ENCODE peak calls at places on chromosomes 13 and 19, in nine cellular contexts. T is stimulated activated CD8-positive, alpha-beta memory T cell treated with anti-CD3 and anti-CD28 coated beads, Interleukin-4, amount 100 ng/mL, for 1 hour; Z is NCI-H1417; W is nephron progenitor cell; N is activated T-cell treated with anti-CD3 and anti-CD28 coated beads, Interleukin-2, amount 50 U/mL, for 72 hours; Q is fibroblast of pulmonary artery; Y is smooth muscle cell of the brain vasculature; D is ELF-1; M is cardiac muscle cell. I is an unnamed sample.

GRCh38 chr13:98649861-98650260 is 73.0 kb upstream of the STK24 start:
- DNase-seq in T (no peak), Z (no peak), W (no peak), N (no peak), Q (no peak), Y (no peak), D (no peak), M (no peak), I (no peak)

GRCh38 chr13:31201341-31202024 is 1.7 kb downstream of the B3GLCT start:
- DNase-seq in T (no peak), Z (no peak), W (no peak), N (no peak), Q (peak; percentile 67), Y (no peak), D (no peak), M (peak; percentile 63), I (no peak)

GRCh38 chr19:5677156-5677555 is 3.2 kb downstream of the MICOS13 start:
- DNase-seq in T (no peak), Z (no peak), W (no peak), N (no peak), Q (no peak), Y (no peak), D (no peak), M (no peak), I (no peak)

GRCh38 chr13:63481334-63481733 is 2065.7 kb upstream of the PCDH20 start:
- DNase-seq in T (no peak), Z (no peak), W (no peak), N (no peak), Q (peak; percentile 77), Y (peak; percentile 15), D (no peak), M (peak; percentile 76), I (no peak)

GRCh38 chr19:38676023-38676877 is 28.8 kb downstream of the ACTN4 start:
- DNase-seq in T (no peak), Z (no peak), W (no peak), N (no peak), Q (peak; percentile 75), Y (no peak), D (peak; percentile 73), M (peak; percentile 77), I (no peak)

GRCh38 chr19:10116085-10116865 is 3.4 kb downstream of the EIF3G start:
- DNase-seq in T (no peak), Z (no peak), W (no peak), N (no peak), Q (no peak), Y (no peak), D (no peak), M (no peak), I (no peak)

GRCh38 chr13:86882107-86882506 is 789.1 kb upstream of the SLITRK5 start:
- DNase-seq in T (no peak), Z (no peak), W (no peak), N (no peak), Q (no peak), Y (no peak), D (peak; percentile 83), M (no peak), I (peak; percentile 15)

GRCh38 chr19:21322528-21322927 is 6.7 kb downstream of the ZNF708 start:
- DNase-seq in T (no peak), Z (no peak), W (no peak), N (no peak), Q (peak; percentile 44), Y (no peak), D (no peak), M (peak; percentile 64), I (no peak)

GRCh38 chr19:30263719-30264440 is 108.3 kb upstream of the ZNF536 start:
- DNase-seq in T (no peak), Z (no peak), W (no peak), N (no peak), Q (no peak), Y (no peak), D (no peak), M (no peak), I (no peak)

GRCh38 chr19:11580665-11581418 is 3.4 kb upstream of the ACP5 start:
- DNase-seq in T (no peak), Z (no peak), W (no peak), N (no peak), Q (peak; percentile 28), Y (no peak), D (peak; percentile 55), M (peak; percentile 21), I (no peak)

GRCh38 chr19:4455742-4456565 is 1.6 kb downstream of the UBXN6 start:
- DNase-seq in T (no peak), Z (no peak), W (peak; percentile 52), N (no peak), Q (peak; percentile 78), Y (peak; percentile 60), D (no peak), M (peak; percentile 83), I (no peak)

GRCh38 chr13:25733696-25734435 is 317.9 kb downstream of the SHISA2 start:
- DNase-seq in T (no peak), Z (no peak), W (no peak), N (no peak), Q (no peak), Y (no peak), D (no peak), M (no peak), I (peak; percentile 71)